ENCODE peak calls at places on chromosomes 5 and 9, in ten cellular contexts. One of them, this sample, is unnamed.

GRCh38 chr5:124461857-124462423 is 284.5 kb downstream of the ZNF608 start:
- DNase-seq in fibroblast of lung: no peak
- DNase-seq in esophagus squamous epithelium: no peak
- DNase-seq in neural progenitor cell: peak; percentile 57
- DNase-seq in stomach: no peak
- DNase-seq in spleen: no peak
- DNase-seq in IMR-90: no peak
- DNase-seq in PC-3: no peak
- DNase-seq in heart right ventricle: no peak
- DNase-seq in A549: no peak
- DNase-seq in this sample: no peak

GRCh38 chr5:58407042-58407709 is 52.7 kb downstream of the PLK2 start:
- DNase-seq in fibroblast of lung: peak; percentile 53
- DNase-seq in esophagus squamous epithelium: no peak
- DNase-seq in neural progenitor cell: no peak
- DNase-seq in stomach: no peak
- DNase-seq in spleen: no peak
- DNase-seq in IMR-90: peak; percentile 88
- DNase-seq in PC-3: peak; percentile 79
- DNase-seq in heart right ventricle: no peak
- DNase-seq in A549: peak; percentile 21
- DNase-seq in this sample: no peak

GRCh38 chr5:23314827-23315226 is 192.6 kb upstream of the PRDM9 start:
- DNase-seq in fibroblast of lung: peak; percentile 37
- DNase-seq in esophagus squamous epithelium: no peak
- DNase-seq in neural progenitor cell: no peak
- DNase-seq in stomach: no peak
- DNase-seq in spleen: no peak
- DNase-seq in IMR-90: peak; percentile 4
- DNase-seq in PC-3: peak; percentile 92
- DNase-seq in heart right ventricle: no peak
- DNase-seq in A549: no peak
- DNase-seq in this sample: no peak

GRCh38 chr9:98892296-98892695 is 51.4 kb upstream of the COL15A1 start:
- DNase-seq in fibroblast of lung: peak; percentile 50
- DNase-seq in esophagus squamous epithelium: no peak
- DNase-seq in neural progenitor cell: no peak
- DNase-seq in stomach: no peak
- DNase-seq in spleen: no peak
- DNase-seq in IMR-90: peak; percentile 75
- DNase-seq in PC-3: no peak
- DNase-seq in heart right ventricle: no peak
- DNase-seq in A549: no peak
- DNase-seq in this sample: no peak

GRCh38 chr5:68515514-68515913 is 300.0 kb downstream of the PIK3R1 start:
- DNase-seq in fibroblast of lung: no peak
- DNase-seq in esophagus squamous epithelium: no peak
- DNase-seq in neural progenitor cell: no peak
- DNase-seq in stomach: no peak
- DNase-seq in spleen: no peak
- DNase-seq in IMR-90: no peak
- DNase-seq in PC-3: no peak
- DNase-seq in heart right ventricle: no peak
- DNase-seq in A549: no peak
- DNase-seq in this sample: no peak

GRCh38 chr9:126395439-126396212 is 69.0 kb downstream of the MVB12B start:
- DNase-seq in fibroblast of lung: peak; percentile 70
- DNase-seq in esophagus squamous epithelium: no peak
- DNase-seq in neural progenitor cell: no peak
- DNase-seq in stomach: no peak
- DNase-seq in spleen: no peak
- DNase-seq in IMR-90: peak; percentile 82
- DNase-seq in PC-3: peak; percentile 74
- DNase-seq in heart right ventricle: no peak
- DNase-seq in A549: peak; percentile 23
- DNase-seq in this sample: peak; percentile 73

GRCh38 chr5:52598954-52599353 is 188.8 kb upstream of the ITGA1 start:
- DNase-seq in fibroblast of lung: no peak
- DNase-seq in esophagus squamous epithelium: no peak
- DNase-seq in neural progenitor cell: no peak
- DNase-seq in stomach: no peak
- DNase-seq in spleen: no peak
- DNase-seq in IMR-90: no peak
- DNase-seq in PC-3: no peak
- DNase-seq in heart right ventricle: no peak
- DNase-seq in A549: no peak
- DNase-seq in this sample: no peak

GRCh38 chr5:137036630-137037029 is 462.5 kb downstream of the SPOCK1 start:
- DNase-seq in fibroblast of lung: no peak
- DNase-seq in esophagus squamous epithelium: no peak
- DNase-seq in neural progenitor cell: peak; percentile 55
- DNase-seq in stomach: no peak
- DNase-seq in spleen: no peak
- DNase-seq in IMR-90: no peak
- DNase-seq in PC-3: no peak
- DNase-seq in heart right ventricle: no peak
- DNase-seq in A549: no peak
- DNase-seq in this sample: no peak

GRCh38 chr5:135913713-135914626 is 18.3 kb upstream of the IL9 start:
- DNase-seq in fibroblast of lung: no peak
- DNase-seq in esophagus squamous epithelium: no peak
- DNase-seq in neural progenitor cell: no peak
- DNase-seq in stomach: no peak
- DNase-seq in spleen: no peak
- DNase-seq in IMR-90: no peak
- DNase-seq in PC-3: peak; percentile 57
- DNase-seq in heart right ventricle: no peak
- DNase-seq in A549: no peak
- DNase-seq in this sample: no peak

GRCh38 chr9:16960084-16960483 is 89.6 kb upstream of the BNC2 start:
- DNase-seq in fibroblast of lung: peak; percentile 59
- DNase-seq in esophagus squamous epithelium: no peak
- DNase-seq in neural progenitor cell: no peak
- DNase-seq in stomach: no peak
- DNase-seq in spleen: no peak
- DNase-seq in IMR-90: peak; percentile 61
- DNase-seq in PC-3: peak; percentile 19
- DNase-seq in heart right ventricle: no peak
- DNase-seq in A549: no peak
- DNase-seq in this sample: no peak

GRCh38 chr5:111737716-111738115 is 19.3 kb downstream of the NREP start:
- DNase-seq in fibroblast of lung: peak; percentile 80
- DNase-seq in esophagus squamous epithelium: no peak
- DNase-seq in neural progenitor cell: no peak
- DNase-seq in stomach: no peak
- DNase-seq in spleen: no peak
- DNase-seq in IMR-90: peak; percentile 82
- DNase-seq in PC-3: peak; percentile 60
- DNase-seq in heart right ventricle: no peak
- DNase-seq in A549: no peak
- DNase-seq in this sample: no peak
- H3K4me1 ChIP-seq in fibroblast of lung: peaks cover 55% of the 10 kb centered on the region
- H3K4me1 ChIP-seq in esophagus squamous epithelium: no peaks in the 10 kb centered on the region
- H3K4me1 ChIP-seq in neural progenitor cell: peaks cover 31% of the 10 kb centered on the region
- H3K4me1 ChIP-seq in stomach: peaks cover 80% of the 10 kb centered on the region
- H3K4me1 ChIP-seq in spleen: peaks cover 3% of the 10 kb centered on the region
- H3K4me1 ChIP-seq in IMR-90: peaks cover 40% of the 10 kb centered on the region
- H3K4me1 ChIP-seq in PC-3: peaks cover 45% of the 10 kb centered on the region
- H3K4me1 ChIP-seq in heart right ventricle: peaks cover 48% of the 10 kb centered on the region
- H3K4me1 ChIP-seq in A549: peaks cover 8% of the 10 kb centered on the region
- H3K4me1 ChIP-seq in this sample: peaks cover 38% of the 10 kb centered on the region

GRCh38 chr9:131691969-131692611 is 47.8 kb downstream of the RAPGEF1 start:
- DNase-seq in fibroblast of lung: no peak
- DNase-seq in esophagus squamous epithelium: no peak
- DNase-seq in neural progenitor cell: no peak
- DNase-seq in stomach: no peak
- DNase-seq in spleen: no peak
- DNase-seq in IMR-90: no peak
- DNase-seq in PC-3: no peak
- DNase-seq in heart right ventricle: no peak
- DNase-seq in A549: no peak
- DNase-seq in this sample: no peak

GRCh38 chr9:131693163-131693562 is 46.7 kb downstream of the RAPGEF1 start:
- DNase-seq in fibroblast of lung: no peak
- DNase-seq in esophagus squamous epithelium: no peak
- DNase-seq in neural progenitor cell: no peak
- DNase-seq in stomach: no peak
- DNase-seq in spleen: no peak
- DNase-seq in IMR-90: no peak
- DNase-seq in PC-3: no peak
- DNase-seq in heart right ventricle: no peak
- DNase-seq in A549: no peak
- DNase-seq in this sample: no peak

GRCh38 chr9:131693651-131694597 is 46.0 kb downstream of the RAPGEF1 start:
- DNase-seq in fibroblast of lung: no peak
- DNase-seq in esophagus squamous epithelium: no peak
- DNase-seq in neural progenitor cell: no peak
- DNase-seq in stomach: no peak
- DNase-seq in spleen: no peak
- DNase-seq in IMR-90: no peak
- DNase-seq in PC-3: no peak
- DNase-seq in heart right ventricle: no peak
- DNase-seq in A549: no peak
- DNase-seq in this sample: no peak

GRCh38 chr9:131690950-131691573 is 48.8 kb downstream of the RAPGEF1 start:
- DNase-seq in fibroblast of lung: no peak
- DNase-seq in esophagus squamous epithelium: no peak
- DNase-seq in neural progenitor cell: no peak
- DNase-seq in stomach: no peak
- DNase-seq in spleen: no peak
- DNase-seq in IMR-90: no peak
- DNase-seq in PC-3: no peak
- DNase-seq in heart right ventricle: no peak
- DNase-seq in A549: no peak
- DNase-seq in this sample: no peak

GRCh38 chr9:131692612-131692976 is 47.3 kb downstream of the RAPGEF1 start:
- DNase-seq in fibroblast of lung: no peak
- DNase-seq in esophagus squamous epithelium: no peak
- DNase-seq in neural progenitor cell: no peak
- DNase-seq in stomach: no peak
- DNase-seq in spleen: no peak
- DNase-seq in IMR-90: no peak
- DNase-seq in PC-3: no peak
- DNase-seq in heart right ventricle: no peak
- DNase-seq in A549: no peak
- DNase-seq in this sample: no peak
- H3K4me1 ChIP-seq in fibroblast of lung: peaks cover 5% of the 10 kb centered on the region
- H3K4me1 ChIP-seq in esophagus squamous epithelium: peaks cover 6% of the 10 kb centered on the region
- H3K4me1 ChIP-seq in neural progenitor cell: peaks cover 41% of the 10 kb centered on the region
- H3K4me1 ChIP-seq in stomach: peaks cover 64% of the 10 kb centered on the region
- H3K4me1 ChIP-seq in spleen: peaks cover 75% of the 10 kb centered on the region
- H3K4me1 ChIP-seq in IMR-90: peaks cover 11% of the 10 kb centered on the region
- H3K4me1 ChIP-seq in PC-3: no peaks in the 10 kb centered on the region
- H3K4me1 ChIP-seq in heart right ventricle: peaks cover 65% of the 10 kb centered on the region
- H3K4me1 ChIP-seq in A549: peaks cover 2% of the 10 kb centered on the region
- H3K4me1 ChIP-seq in this sample: peaks cover 13% of the 10 kb centered on the region

GRCh38 chr5:139296862-139297326 is 3.4 kb downstream of the MATR3 start:
- DNase-seq in fibroblast of lung: no peak
- DNase-seq in esophagus squamous epithelium: no peak
- DNase-seq in neural progenitor cell: peak; percentile 28
- DNase-seq in stomach: no peak
- DNase-seq in spleen: peak; percentile 62
- DNase-seq in IMR-90: no peak
- DNase-seq in PC-3: no peak
- DNase-seq in heart right ventricle: no peak
- DNase-seq in A549: no peak
- DNase-seq in this sample: no peak

GRCh38 chr5:139296198-139296597 is 2.7 kb downstream of the MATR3 start:
- DNase-seq in fibroblast of lung: no peak
- DNase-seq in esophagus squamous epithelium: no peak
- DNase-seq in neural progenitor cell: no peak
- DNase-seq in stomach: no peak
- DNase-seq in spleen: no peak
- DNase-seq in IMR-90: no peak
- DNase-seq in PC-3: no peak
- DNase-seq in heart right ventricle: no peak
- DNase-seq in A549: no peak
- DNase-seq in this sample: no peak

GRCh38 chr5:139298242-139298641 is 4.7 kb downstream of the MATR3 start:
- DNase-seq in fibroblast of lung: no peak
- DNase-seq in esophagus squamous epithelium: no peak
- DNase-seq in neural progenitor cell: no peak
- DNase-seq in stomach: no peak
- DNase-seq in spleen: peak; percentile 45
- DNase-seq in IMR-90: no peak
- DNase-seq in PC-3: no peak
- DNase-seq in heart right ventricle: no peak
- DNase-seq in A549: no peak
- DNase-seq in this sample: no peak

GRCh38 chr5:139299477-139299876 is 5.9 kb downstream of the MATR3 start:
- DNase-seq in fibroblast of lung: no peak
- DNase-seq in esophagus squamous epithelium: no peak
- DNase-seq in neural progenitor cell: no peak
- DNase-seq in stomach: no peak
- DNase-seq in spleen: no peak
- DNase-seq in IMR-90: no peak
- DNase-seq in PC-3: no peak
- DNase-seq in heart right ventricle: no peak
- DNase-seq in A549: no peak
- DNase-seq in this sample: no peak

DNA sequence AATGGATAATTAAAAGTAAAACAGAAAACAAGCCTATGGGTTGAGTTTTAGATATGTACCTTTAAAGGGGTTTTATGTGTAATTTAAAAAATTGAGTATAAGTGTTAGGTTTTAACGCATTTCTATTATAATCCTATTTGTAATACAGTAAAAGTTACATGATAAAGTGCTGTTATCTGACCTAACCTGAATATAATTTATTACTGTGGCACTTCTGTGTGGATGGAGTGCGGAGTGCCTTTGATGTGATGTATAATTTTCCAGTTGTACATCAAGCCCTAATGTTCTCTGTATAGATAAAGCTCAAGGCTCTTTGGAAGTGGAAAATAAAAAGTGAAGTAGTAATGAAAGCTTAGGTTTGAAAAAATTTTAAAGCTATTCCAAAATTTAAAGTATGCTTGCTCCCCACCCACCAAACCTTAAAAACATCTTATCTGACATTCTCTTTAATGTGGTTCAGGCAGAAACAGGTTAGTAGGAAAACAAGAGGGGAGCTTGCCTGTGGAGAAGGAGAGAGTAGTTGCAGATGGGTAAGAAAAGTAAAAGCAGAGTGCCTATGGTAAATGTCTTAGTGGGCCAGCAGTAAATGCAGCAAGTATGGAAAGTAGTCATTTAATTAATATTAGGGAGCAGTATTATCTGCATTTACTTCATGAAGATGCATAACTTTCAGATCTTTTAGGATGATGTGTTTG is 4.0 kb downstream of the MATR3 start:
- DNase-seq in fibroblast of lung: no peak
- DNase-seq in esophagus squamous epithelium: no peak
- DNase-seq in neural progenitor cell: no peak
- DNase-seq in stomach: no peak
- DNase-seq in spleen: no peak
- DNase-seq in IMR-90: no peak
- DNase-seq in PC-3: no peak
- DNase-seq in heart right ventricle: no peak
- DNase-seq in A549: no peak
- DNase-seq in this sample: no peak
- H3K4me1 ChIP-seq in fibroblast of lung: peaks cover 5% of the 10 kb centered on the region
- H3K4me1 ChIP-seq in esophagus squamous epithelium: peaks cover 15% of the 10 kb centered on the region
- H3K4me1 ChIP-seq in neural progenitor cell: peaks cover 34% of the 10 kb centered on the region
- H3K4me1 ChIP-seq in stomach: peaks cover 83% of the 10 kb centered on the region
- H3K4me1 ChIP-seq in spleen: peaks cover 83% of the 10 kb centered on the region
- H3K4me1 ChIP-seq in IMR-90: peaks cover 7% of the 10 kb centered on the region
- H3K4me1 ChIP-seq in PC-3: peaks cover 21% of the 10 kb centered on the region
- H3K4me1 ChIP-seq in heart right ventricle: peaks cover 74% of the 10 kb centered on the region
- H3K4me1 ChIP-seq in A549: peaks cover 62% of the 10 kb centered on the region
- H3K4me1 ChIP-seq in this sample: peaks cover 31% of the 10 kb centered on the region

GRCh38 chr9:130001185-130001584 is 41.8 kb downstream of the FNBP1 start:
- DNase-seq in fibroblast of lung: no peak
- DNase-seq in esophagus squamous epithelium: no peak
- DNase-seq in neural progenitor cell: no peak
- DNase-seq in stomach: no peak
- DNase-seq in spleen: no peak
- DNase-seq in IMR-90: no peak
- DNase-seq in PC-3: no peak
- DNase-seq in heart right ventricle: no peak
- DNase-seq in A549: no peak
- DNase-seq in this sample: no peak
- H3K4me1 ChIP-seq in fibroblast of lung: peaks cover 2% of the 10 kb centered on the region
- H3K4me1 ChIP-seq in esophagus squamous epithelium: peaks cover 10% of the 10 kb centered on the region
- H3K4me1 ChIP-seq in neural progenitor cell: no peaks in the 10 kb centered on the region
- H3K4me1 ChIP-seq in stomach: peaks cover 65% of the 10 kb centered on the region
- H3K4me1 ChIP-seq in spleen: peaks cover 84% of the 10 kb centered on the region
- H3K4me1 ChIP-seq in IMR-90: no peaks in the 10 kb centered on the region
- H3K4me1 ChIP-seq in PC-3: peaks cover 3% of the 10 kb centered on the region
- H3K4me1 ChIP-seq in heart right ventricle: peaks cover 6% of the 10 kb centered on the region
- H3K4me1 ChIP-seq in A549: no peaks in the 10 kb centered on the region
- H3K4me1 ChIP-seq in this sample: no peaks in the 10 kb centered on the region

This sample was measured in right lobe of liver.